ENCODE peak calls at places on chromosomes 12 and 14, in five cellular contexts. I, V, R, U and C are unnamed samples.

GRCh38 chr14:56514663-56515371 is 64.8 kb upstream of the TMEM260 start:
- DNase-seq in I (no peak), V (peak), R (no peak), U (peak), C (no peak)

GRCh38 chr14:88232783-88233182 is 90.3 kb downstream of the KCNK10 start:
- DNase-seq in I (peak), V (no peak), R (no peak), U (peak), C (no peak)

GRCh38 chr12:69052613-69053408 is 119.8 kb upstream of the CPM start:
- DNase-seq in I (peak), V (peak), R (no peak), U (no peak), C (peak)

GRCh38 chr14:20697273-20698017 is 8.9 kb downstream of the ANG start:
- DNase-seq in I (peak), V (peak), R (peak), U (peak), C (no peak)

GRCh38 chr12:122495258-122495657 is 5.5 kb downstream of the ZCCHC8 start:
- DNase-seq in I (no peak), V (no peak), R (no peak), U (no peak), C (no peak)

GRCh38 chr12:57194253-57194652 is 22.3 kb upstream of the NXPH4 start:
- DNase-seq in I (no peak), V (no peak), R (no peak), U (no peak), C (no peak)

GRCh38 chr12:63023926-63024325 is 89.0 kb upstream of the PPM1H start:
- DNase-seq in I (peak), V (no peak), R (no peak), U (no peak), C (no peak)

GRCh38 chr12:24153041-24153440 is 203.6 kb upstream of the SOX5 start:
- DNase-seq in I (no peak), V (no peak), R (no peak), U (no peak), C (no peak)

GRCh38 chr12:57735952-57736742 is 2.4 kb downstream of the AGAP2 start:
- DNase-seq in I (peak), V (no peak), R (no peak), U (peak), C (no peak)

GRCh38 chr12:14577344-14577743 is 9.7 kb upstream of the PLBD1 start:
- DNase-seq in I (no peak), V (no peak), R (no peak), U (no peak), C (no peak)

GRCh38 chr12:12376636-12377448 is 20.0 kb downstream of the BORCS5 start:
- DNase-seq in I (peak), V (no peak), R (peak), U (peak), C (no peak)

GRCh38 chr12:115375188-115375991 is 691.4 kb upstream of the TBX3 start:
- DNase-seq in I (no peak), V (no peak), R (no peak), U (no peak), C (peak)